ENCODE peak calls at places on chromosome 5, in six cellular contexts. W, N, P, G, E and D are unnamed samples.

GRCh38 chr5:19605846-19606407 is 382.1 kb downstream of the CDH18 start:
- DNase-seq in W (no peak), G (no peak), P (no peak), N (no peak), E (peak), D (no peak)

GRCh38 chr5:17000296-17000939 is 64.3 kb upstream of the MYO10 start:
- DNase-seq in G (no peak), W (no peak), E (no peak), P (no peak), N (no peak), D (no peak)

GRCh38 chr5:31982661-31983060 is 191.5 kb downstream of the GOLPH3 start:
- DNase-seq in E (no peak), G (no peak), N (no peak), P (no peak), W (no peak), D (no peak)

GRCh38 chr5:79464695-79465332 is 49.1 kb downstream of the HOMER1 start:
- DNase-seq in P (no peak), G (no peak), E (peak), N (no peak), W (peak), D (peak)

GRCh38 chr5:39608024-39608423 is 183.2 kb upstream of the DAB2 start:
- DNase-seq in P (no peak), W (no peak), N (no peak), G (no peak), E (no peak), D (no peak)

GRCh38 chr5:90689064-90689463 is 130.5 kb downstream of the ADGRV1 start:
- DNase-seq in E (no peak), N (no peak), W (no peak), P (no peak), G (no peak), D (no peak)

GRCh38 chr5:3161672-3162071 is 410.2 kb upstream of the IRX2 start:
- DNase-seq in N (no peak), P (no peak), G (no peak), W (no peak), E (no peak), D (no peak)

GRCh38 chr5:164672931-164673694 is 1167.7 kb downstream of the MAT2B start:
- DNase-seq in E (peak), N (no peak), G (no peak), P (no peak), W (no peak), D (peak)

GRCh38 chr5:142215915-142216681 is 107.5 kb downstream of the NDFIP1 start:
- DNase-seq in E (no peak), G (peak), N (peak), W (no peak), P (no peak), D (peak)

GRCh38 chr5:8253376-8253775 is 384.4 kb downstream of the MTRR start:
- DNase-seq in P (no peak), E (no peak), W (no peak), G (no peak), N (no peak), D (no peak)

GRCh38 chr5:145347026-145347616 is 488.0 kb downstream of the PRELID2 start:
- DNase-seq in E (peak), W (peak), N (no peak), G (no peak), P (no peak), D (peak)

GRCh38 chr5:77748160-77748559 is 28.0 kb downstream of the TBCA start:
- DNase-seq in W (no peak), E (peak), N (no peak), P (no peak), G (no peak), D (no peak)